ENCODE peak calls at places on chromosomes 12 and 14, in four cellular contexts. U is GM12878, J is HepG2, Z is astrocyte. L is an unnamed sample.
A peak's percentile ranks its signal among the peaks of the same experiment; 100 is the strongest.

GRCh38 chr12:130702966-130703732 is 12.9 kb downstream of the RIMBP2 start:
- DNase-seq in U (no peak), J (no peak), Z (no peak), L (no peak)

GRCh38 chr12:12467222-12467621 is 95.4 kb downstream of the DUSP16 start:
- DNase-seq in U (no peak), J (no peak), Z (no peak), L (no peak)

GRCh38 chr14:64706552-64707193 is 2.4 kb downstream of the PLEKHG3 start:
- DNase-seq in U (no peak), J (peak; percentile 87), Z (no peak), L (no peak)

GRCh38 chr12:24798335-24798734 is 150.6 kb downstream of the BCAT1 start:
- DNase-seq in U (peak; percentile 73), J (no peak), Z (no peak), L (no peak)

GRCh38 chr14:68359862-68360552 is 432.9 kb downstream of the ZFP36L1 start:
- DNase-seq in U (no peak), J (no peak), Z (peak; percentile 57), L (no peak)

GRCh38 chr12:71799105-71799504 is 40.5 kb upstream of the TBC1D15 start:
- DNase-seq in U (no peak), J (no peak), Z (no peak), L (peak; percentile 85)

GRCh38 chr14:36238666-36239363 is 62.3 kb upstream of the PTCSC3 start:
- DNase-seq in U (no peak), J (no peak), Z (peak; percentile 85), L (no peak)

GRCh38 chr12:123095074-123095694 is 55.7 kb downstream of the PITPNM2 start:
- DNase-seq in U (no peak), J (no peak), Z (no peak), L (no peak)

GRCh38 chr14:104885031-104885972 is 20.2 kb downstream of the CEP170B start:
- DNase-seq in U (no peak), J (no peak), Z (no peak), L (no peak)

GRCh38 chr12:39622306-39622705 is 2.7 kb upstream of the ABCD2 start:
- DNase-seq in U (no peak), J (no peak), Z (no peak), L (no peak)

GRCh38 chr14:92651106-92651792 is 97.2 kb downstream of the LGMN start:
- DNase-seq in U (peak; percentile 76), J (no peak), Z (no peak), L (no peak)

GRCh38 chr12:49059385-49060232 is 985 bp downstream of the KMT2D start:
- DNase-seq in U (no peak), J (no peak), Z (peak; percentile 7), L (peak; percentile 23)

GRCh38 chr14:61188936-61189808 is 92.0 kb downstream of the TMEM30B start:
- DNase-seq in U (no peak), J (peak; percentile 48), Z (peak; percentile 55), L (peak; percentile 70)

GRCh38 chr12:50218386-50218785 is 51.2 kb upstream of the CERS5 start:
- DNase-seq in U (no peak), J (no peak), Z (peak; percentile 58), L (no peak)

GRCh38 chr12:106682594-106683234 is 91.8 kb upstream of the RIC8B start:
- DNase-seq in U (no peak), J (peak; percentile 8), Z (peak; percentile 7), L (peak; percentile 36)

GRCh38 chr12:54977857-54978256 is 6.7 kb downstream of the TESPA1 start:
- DNase-seq in U (no peak), J (no peak), Z (no peak), L (no peak)

GRCh38 chr12:87603727-87604126 is 425.5 kb downstream of the C12orf50 start:
- DNase-seq in U (no peak), J (no peak), Z (peak; percentile 19), L (no peak)

GRCh38 chr12:112111931-112112330 is 3.3 kb upstream of the NAA25 start:
- DNase-seq in U (no peak), J (no peak), Z (no peak), L (no peak)

GRCh38 chr12:107356266-107356936 is 263.1 kb upstream of the CRY1 start:
- DNase-seq in U (no peak), J (peak; percentile 31), Z (peak; percentile 89), L (no peak)

GRCh38 chr14:71720978-71721624 is 211.1 kb upstream of the RGS6 start:
- DNase-seq in U (peak; percentile 11), J (peak; percentile 53), Z (peak; percentile 71), L (peak; percentile 70)

GRCh38 chr14:30869525-30870150 is 4.7 kb upstream of the COCH start:
- DNase-seq in U (no peak), J (no peak), Z (no peak), L (no peak)

DNA sequence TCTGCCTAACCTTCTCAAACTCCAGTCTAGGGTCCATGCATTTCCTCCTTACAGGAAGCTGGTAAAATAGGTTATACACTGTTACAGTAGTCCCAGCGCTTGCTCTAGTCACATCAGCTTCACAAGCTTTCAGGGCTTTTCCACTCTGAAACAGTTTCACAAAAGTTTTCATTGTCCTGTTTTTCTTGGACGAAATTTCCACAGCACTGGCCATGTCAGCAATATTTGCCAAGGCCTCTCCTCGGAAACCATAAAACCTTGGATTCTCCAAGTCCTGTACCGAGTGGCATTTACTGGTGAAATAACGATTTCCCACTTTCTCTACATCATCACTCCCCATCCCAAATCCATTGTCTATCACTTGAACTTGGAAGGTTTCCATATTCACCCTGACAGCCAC is 2.1 kb downstream of the MLH3 start:
- DNase-seq in U (no peak), J (no peak), Z (no peak), L (no peak)
- H3K4me3 ChIP-seq in U (no peak overlapping the region), J (no peak overlapping the region), Z (no peak overlapping the region), L (no peak overlapping the region)

DNA sequence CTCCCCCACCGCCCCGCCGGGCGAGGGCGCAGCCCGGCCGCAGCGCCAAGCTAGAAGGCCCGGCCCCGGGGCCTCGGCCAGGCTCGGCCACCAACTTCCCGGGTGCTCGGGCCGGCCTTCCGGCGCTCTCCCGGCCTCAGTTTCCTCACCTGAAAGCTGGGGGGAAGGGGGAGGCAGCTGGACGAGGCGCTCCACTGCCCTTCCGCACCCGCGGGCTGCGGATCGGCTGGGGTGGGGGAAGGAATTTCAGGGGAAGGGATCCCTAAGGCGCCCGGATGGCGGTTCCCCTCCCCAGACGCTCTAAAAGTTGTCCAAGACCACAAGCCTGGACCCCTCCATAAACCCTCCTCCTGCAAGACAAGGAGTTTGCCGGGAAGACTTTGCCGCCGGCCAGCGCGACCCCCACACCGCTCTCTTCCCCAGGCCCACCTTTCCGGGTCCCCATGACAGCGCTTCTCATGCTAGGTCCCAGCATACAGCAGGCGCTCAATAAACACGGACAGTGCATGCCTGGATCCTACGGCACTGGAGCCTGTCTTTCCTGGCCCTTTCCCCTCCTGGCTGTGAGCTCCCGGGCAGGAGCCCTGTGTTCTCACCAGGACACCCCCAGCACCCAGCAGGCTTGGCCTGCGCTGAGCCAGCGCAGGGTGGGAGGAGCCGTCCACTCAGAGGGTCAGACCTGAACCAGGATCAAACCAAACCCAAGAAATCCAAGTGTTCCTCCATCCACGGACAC is 18.1 kb downstream of the BEGAIN start:
- DNase-seq in U (no peak), J (no peak), Z (no peak), L (no peak)
- TF ChIP-seq EZH2 in U (no peak), J (peak; percentile 95), Z (peak; percentile 22), L (peak; percentile 47)

GRCh38 chr12:91361864-91362263 is 179.2 kb upstream of the DCN start:
- DNase-seq in U (no peak), J (peak; percentile 24), Z (no peak), L (peak; percentile 68)
- H3K4me3 ChIP-seq in U (no peak overlapping the region), J (no peak overlapping the region), Z (no peak overlapping the region), L (no peak overlapping the region)

GRCh38 chr12:117968084-117968789 is 553 bp downstream of the KSR2 start:
- DNase-seq in U (no peak), J (no peak), Z (no peak), L (no peak)
- TF ChIP-seq EZH2 in U (no peak), J (no peak), Z (no peak), L (peak; percentile 17)

DNA sequence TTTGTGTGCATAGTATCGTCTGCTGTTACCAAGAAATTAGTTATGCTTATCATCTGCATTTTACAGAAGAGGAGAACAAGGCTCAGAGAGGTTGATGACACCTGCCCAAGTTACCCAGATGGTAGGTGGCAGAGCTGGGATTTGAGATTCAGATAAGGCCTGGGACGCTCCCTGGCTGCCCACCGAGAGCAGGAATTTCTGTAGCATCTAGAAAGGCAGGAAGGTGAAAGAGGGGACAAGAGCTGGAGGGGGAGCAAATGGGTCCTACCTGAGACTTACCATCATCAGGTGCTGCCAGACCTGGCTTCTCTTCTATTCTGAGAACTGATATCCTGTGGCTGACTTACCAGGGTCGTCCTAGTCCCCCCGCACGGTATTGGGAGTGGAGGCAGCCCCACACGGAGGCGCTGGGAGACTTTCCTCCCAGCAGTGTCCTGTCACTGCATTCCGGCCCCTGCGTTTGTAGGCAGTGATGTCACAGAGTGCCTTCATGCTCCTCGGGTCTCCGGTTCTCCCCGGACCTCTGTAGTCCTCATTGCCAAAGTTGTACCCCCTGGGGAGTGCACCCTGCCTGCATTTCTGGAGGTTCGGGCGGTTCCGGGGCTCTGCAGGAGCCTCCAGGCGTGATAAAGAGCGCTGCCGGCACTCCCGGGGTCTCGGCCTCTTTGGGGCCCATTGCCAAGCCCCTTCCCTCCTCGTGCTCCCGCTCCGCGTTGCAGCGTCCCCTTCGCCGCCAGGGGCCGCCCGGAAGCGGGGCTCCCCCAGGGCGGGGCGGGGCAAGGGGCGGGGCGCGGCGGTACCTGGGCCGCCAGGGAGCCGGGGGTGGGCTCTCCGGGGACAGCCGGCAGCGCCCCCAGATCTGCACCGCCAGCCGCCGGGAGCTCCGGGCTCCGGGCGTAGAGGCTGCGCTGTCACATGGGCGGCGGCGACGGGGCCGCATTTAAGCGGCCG is at the start of gene CABP1:
- DNase-seq in U (no peak), J (peak; percentile 7), Z (no peak), L (no peak)
- H3K4me3 ChIP-seq in U (peak within 1 kb of the TSS; percentile 49), J (peak within 1 kb of the TSS; percentile 48), Z (peak within 1 kb of the TSS; percentile 17), L (no peak within 1 kb of the TSS)

DNA sequence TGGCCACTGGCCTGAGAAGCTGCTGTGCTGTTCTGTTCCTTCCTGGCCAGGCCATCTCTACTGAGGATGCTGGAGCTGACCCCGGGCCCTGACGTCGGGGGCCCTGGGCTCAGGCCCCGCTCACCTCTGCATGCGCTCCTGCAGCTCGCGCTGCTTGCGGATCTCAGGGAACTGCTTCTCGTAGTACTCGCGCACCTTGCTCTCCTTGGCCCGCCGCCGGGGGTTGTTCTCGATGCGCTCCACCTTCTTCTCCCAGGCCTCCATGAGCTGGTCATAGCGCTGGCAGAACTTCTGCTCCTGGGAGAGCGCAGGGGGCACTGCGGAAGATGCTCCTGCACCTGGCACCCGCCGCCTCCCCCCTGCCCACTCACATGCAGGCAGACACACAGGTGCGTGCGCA is 135.6 kb downstream of the RFLNA start:
- DNase-seq in U (no peak), J (no peak), Z (no peak), L (no peak)
- TF ChIP-seq EZH2 in U (no peak), J (no peak), Z (no peak), L (no peak)

DNA sequence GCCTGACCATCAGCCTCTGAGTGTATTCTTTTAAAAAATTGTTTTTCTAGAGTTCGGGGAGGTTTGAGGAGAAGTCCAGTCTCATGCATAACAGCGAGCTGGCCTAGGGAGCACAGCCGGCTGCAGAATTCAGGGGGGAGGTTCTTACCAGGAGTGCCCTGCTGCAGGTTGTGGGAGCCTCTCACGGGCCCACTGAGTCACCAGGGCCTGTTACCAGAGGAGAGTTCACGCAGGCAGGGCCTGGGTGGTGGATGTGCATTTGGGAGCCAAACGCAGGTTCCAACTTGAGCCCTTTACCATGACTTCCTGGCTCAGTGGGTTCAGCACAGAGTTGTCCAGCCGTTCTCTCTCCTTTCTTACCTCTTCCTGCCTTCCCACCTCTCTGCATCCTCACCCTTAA is 14.4 kb downstream of the CD9 start:
- DNase-seq in U (no peak), J (no peak), Z (no peak), L (no peak)
- H3K4me3 ChIP-seq in U (no peak overlapping the region), J (no peak overlapping the region), Z (no peak overlapping the region), L (no peak overlapping the region)